ENCODE peak calls at places on chromosomes 2 and 18, in nine cellular contexts. M, Y, L, H, X, W, R, T and G are unnamed samples.

GRCh38 chr2:241546771-241547498 is 11.6 kb upstream of the BOK start:
- DNase-seq in Y (no peak), T (no peak), H (peak; percentile 93), L (peak; percentile 57), M (no peak), X (no peak), W (no peak), R (no peak), G (no peak)

GRCh38 chr2:232894251-232894650 is 24.2 kb downstream of the SNORC start:
- DNase-seq in R (no peak), X (no peak), L (no peak), Y (no peak), W (no peak), M (no peak), H (no peak), T (no peak), G (no peak)

GRCh38 chr2:237322564-237322963 is 91.4 kb downstream of the COL6A3 start:
- DNase-seq in R (no peak), L (peak; percentile 58), M (no peak), T (no peak), X (no peak), H (no peak), W (no peak), Y (no peak), G (no peak)

GRCh38 chr18:47296462-47296861 is 45.0 kb upstream of the SKOR2 start:
- DNase-seq in M (no peak), R (no peak), H (no peak), Y (no peak), L (no peak), X (no peak), W (no peak), T (no peak), G (no peak)

GRCh38 chr18:55859116-55859515 is 271.1 kb upstream of the TCF4 start:
- DNase-seq in T (no peak), H (no peak), R (no peak), X (no peak), L (no peak), Y (no peak), M (peak; percentile 66), W (no peak), G (no peak)

GRCh38 chr2:6887783-6888192 is 10.2 kb downstream of the RSAD2 start:
- DNase-seq in R (no peak), W (no peak), X (no peak), T (no peak), H (no peak), M (no peak), L (no peak), Y (no peak), G (no peak)

GRCh38 chr2:26724784-26725515 is 32.4 kb downstream of the KCNK3 start:
- DNase-seq in L (no peak), H (no peak), M (no peak), W (no peak), Y (no peak), T (no peak), R (no peak), X (no peak), G (no peak)

GRCh38 chr2:16314001-16314400 is 351.6 kb downstream of the CYRIA start:
- DNase-seq in T (no peak), W (no peak), H (no peak), Y (no peak), M (no peak), X (no peak), R (no peak), L (no peak), G (no peak)

GRCh38 chr18:33744032-33744697 is 166.1 kb downstream of the ASXL3 start:
- DNase-seq in X (no peak), T (no peak), Y (peak; percentile 68), M (no peak), R (no peak), W (no peak), H (no peak), L (peak; percentile 29), G (no peak)

GRCh38 chr2:47174731-47175361 is 19.7 kb upstream of the STPG4 start:
- DNase-seq in L (peak; percentile 45), M (no peak), W (peak; percentile 55), T (no peak), H (peak; percentile 62), X (no peak), Y (peak; percentile 71), R (peak; percentile 9), G (peak; percentile 81)

GRCh38 chr2:129167456-129167855 is 812.0 kb upstream of the RAB6C start:
- DNase-seq in L (no peak), W (no peak), H (no peak), R (no peak), T (no peak), M (no peak), Y (no peak), X (no peak), G (no peak)

GRCh38 chr2:128789221-128789620 is 470.6 kb upstream of the HS6ST1 start:
- DNase-seq in H (no peak), T (no peak), W (no peak), M (no peak), L (no peak), R (no peak), Y (no peak), X (no peak), G (no peak)

GRCh38 chr18:2236232-2236631 is 335.1 kb downstream of the METTL4 start:
- DNase-seq in L (no peak), T (no peak), Y (no peak), W (no peak), H (no peak), R (no peak), M (no peak), X (no peak), G (no peak)

GRCh38 chr2:618591-618990 is 58.6 kb downstream of the TMEM18 start:
- DNase-seq in T (no peak), X (no peak), H (no peak), M (no peak), Y (no peak), R (no peak), L (no peak), W (no peak), G (no peak)

GRCh38 chr2:229815342-229815741 is 101.0 kb upstream of the DNER start:
- DNase-seq in R (no peak), L (no peak), X (no peak), T (no peak), M (no peak), W (no peak), H (peak; percentile 58), Y (no peak), G (no peak)

GRCh38 chr2:226552571-226553285 is 246.9 kb downstream of the IRS1 start:
- DNase-seq in W (no peak), L (no peak), M (no peak), H (no peak), X (no peak), R (no peak), T (no peak), Y (no peak), G (no peak)

GRCh38 chr18:54942569-54942968 is 16.7 kb downstream of the CCDC68 start:
- DNase-seq in R (no peak), L (no peak), T (no peak), W (no peak), M (no peak), H (no peak), X (no peak), Y (no peak), G (no peak)

GRCh38 chr2:44692821-44693220 is 248.7 kb upstream of the SIX3 start:
- DNase-seq in M (no peak), T (no peak), Y (no peak), X (no peak), R (no peak), L (no peak), H (no peak), W (no peak), G (no peak)

GRCh38 chr2:156626931-156627330 is 190.8 kb downstream of the GPD2 start:
- DNase-seq in Y (no peak), L (no peak), M (no peak), T (no peak), H (no peak), W (no peak), R (no peak), X (no peak), G (no peak)

GRCh38 chr2:241843321-241844065 is 15.2 kb downstream of the PDCD1 start:
- DNase-seq in W (no peak), M (no peak), Y (no peak), H (no peak), X (no peak), T (no peak), L (no peak), R (no peak), G (no peak)